ENCODE peak calls at places on chromosomes 16 and 17, in six cellular contexts. P, Y, I, O, J and D are unnamed samples.

GRCh38 chr17:5419959-5420653 is at the start of gene RPAIN:
- DNase-seq in P (peak; percentile 92), Y (peak; percentile 95), I (peak; percentile 87), O (peak; percentile 8), J (peak; percentile 80), D (peak; percentile 87)

GRCh38 chr17:49482144-49482817 is 12.8 kb upstream of the NGFR start:
- DNase-seq in P (no peak), Y (no peak), I (no peak), O (peak; percentile 30), J (no peak), D (no peak)

GRCh38 chr16:61923629-61924028 is 112.6 kb downstream of the CDH8 start:
- DNase-seq in P (no peak), Y (no peak), I (no peak), O (no peak), J (no peak), D (no peak)

GRCh38 chr17:74192950-74193781 is 10.3 kb upstream of the RPL38 start:
- DNase-seq in P (no peak), Y (no peak), I (peak; percentile 55), O (peak; percentile 86), J (no peak), D (no peak)

GRCh38 chr16:1159973-1160772 is 7.3 kb downstream of the CACNA1H start:
- DNase-seq in P (no peak), Y (no peak), I (peak; percentile 46), O (peak; percentile 4), J (no peak), D (no peak)

GRCh38 chr16:87970206-87970605 is 19.0 kb downstream of the BANP start:
- DNase-seq in P (no peak), Y (no peak), I (no peak), O (no peak), J (no peak), D (no peak)

GRCh38 chr17:68961204-68961893 is 6.2 kb upstream of the ABCA8 start:
- DNase-seq in P (peak; percentile 3), Y (no peak), I (peak; percentile 52), O (no peak), J (no peak), D (no peak)

GRCh38 chr17:6857336-6857735 is 25.8 kb upstream of the TEKT1 start:
- DNase-seq in P (no peak), Y (no peak), I (no peak), O (no peak), J (no peak), D (no peak)

GRCh38 chr16:80323808-80324195 is 217.0 kb upstream of the DYNLRB2 start:
- DNase-seq in P (no peak), Y (no peak), I (no peak), O (no peak), J (no peak), D (no peak)

GRCh38 chr16:77290451-77291110 is 91.4 kb downstream of the SYCE1L start:
- DNase-seq in P (no peak), Y (no peak), I (no peak), O (peak; percentile 79), J (no peak), D (no peak)

GRCh38 chr16:8963825-8964441 is at the start of gene USP7:
- DNase-seq in P (peak; percentile 96), Y (peak; percentile 78), I (peak; percentile 88), O (peak; percentile 72), J (peak; percentile 83), D (peak; percentile 97)

GRCh38 chr17:82668631-82669099 is 20.4 kb upstream of the WDR45B start:
- DNase-seq in P (peak; percentile 71), Y (peak; percentile 84), I (peak; percentile 45), O (peak; percentile 22), J (peak; percentile 57), D (peak; percentile 85)

GRCh38 chr17:6666077-6666521 is 14.5 kb downstream of the C17orf100 start:
- DNase-seq in P (peak; percentile 79), Y (peak; percentile 90), I (peak; percentile 53), O (peak; percentile 80), J (peak; percentile 65), D (peak; percentile 78)

GRCh38 chr17:51608251-51608933 is 348.0 kb downstream of the UTP18 start:
- DNase-seq in P (no peak), Y (no peak), I (no peak), O (no peak), J (no peak), D (no peak)

GRCh38 chr16:75647138-75647491 is 350 bp downstream of the KARS1 start:
- DNase-seq in P (no peak), Y (no peak), I (no peak), O (no peak), J (no peak), D (no peak)

GRCh38 chr17:79915850-79916430 is 76.7 kb upstream of the CBX4 start:
- DNase-seq in P (peak; percentile 41), Y (peak; percentile 82), I (no peak), O (peak; percentile 36), J (no peak), D (no peak)

GRCh38 chr16:77297996-77298637 is 98.9 kb downstream of the SYCE1L start:
- DNase-seq in P (no peak), Y (no peak), I (no peak), O (peak; percentile 28), J (no peak), D (no peak)

GRCh38 chr17:66707051-66707450 is 127.9 kb upstream of the CACNG5 start:
- DNase-seq in P (no peak), Y (no peak), I (no peak), O (peak; percentile 82), J (peak; percentile 30), D (no peak)

GRCh38 chr17:63483038-63483437 is 6.2 kb downstream of the ACE start:
- DNase-seq in P (no peak), Y (no peak), I (no peak), O (no peak), J (no peak), D (no peak)

GRCh38 chr16:71205482-71206131 is 24.9 kb downstream of the HYDIN start:
- DNase-seq in P (no peak), Y (no peak), I (no peak), O (no peak), J (no peak), D (no peak)

GRCh38 chr16:81036751-81037350 is 1.2 kb downstream of the ATMIN start:
- DNase-seq in P (peak; percentile 42), Y (no peak), I (no peak), O (peak; percentile 34), J (no peak), D (no peak)

DNA sequence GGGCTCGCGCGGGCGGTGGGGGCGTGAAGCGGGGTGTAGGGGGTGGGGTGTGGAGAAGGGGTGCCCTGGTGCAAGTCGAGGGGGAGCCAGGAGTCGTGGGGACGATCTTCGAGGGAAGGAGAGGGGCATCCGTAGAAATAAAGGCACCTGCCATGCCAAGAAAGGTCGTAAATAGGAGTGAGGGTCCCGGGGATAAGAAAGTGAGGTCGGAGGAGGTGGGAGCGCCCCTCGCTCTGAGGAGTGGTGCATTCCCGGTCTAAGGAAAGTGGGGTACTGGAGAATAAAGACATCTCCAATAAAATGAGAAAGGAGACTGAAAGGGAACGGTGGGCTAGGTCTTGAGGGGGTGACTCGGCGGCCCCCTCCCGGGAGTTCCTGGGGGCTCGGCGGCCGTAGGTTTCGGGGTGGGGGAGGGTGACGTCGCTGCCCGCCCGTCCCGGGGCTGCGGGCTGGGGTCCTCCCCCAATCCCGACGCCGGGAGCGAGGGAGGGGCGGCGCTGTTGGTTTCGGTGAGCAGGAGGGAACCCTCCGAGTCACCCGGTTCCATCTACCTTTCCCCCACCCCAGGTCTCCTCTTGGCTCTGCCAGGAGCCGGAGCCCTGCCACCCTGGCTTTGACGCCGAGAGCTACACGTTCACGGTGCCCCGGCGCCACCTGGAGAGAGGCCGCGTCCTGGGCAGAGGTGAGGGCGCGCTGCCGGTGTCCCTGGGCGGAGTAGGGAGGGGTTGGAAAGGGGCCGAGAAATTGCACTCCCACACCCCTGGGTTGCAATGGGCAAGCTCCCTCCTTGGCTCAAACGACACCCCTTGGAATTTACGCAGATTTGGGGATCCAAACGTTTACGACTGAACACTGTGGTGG is 868 bp downstream of the CDH1 start:
- DNase-seq in P (no peak), Y (peak; percentile 73), I (no peak), O (peak; percentile 45), J (no peak), D (no peak)
- TF ChIP-seq CTCF in P (no peak), Y (peak; percentile 42), I (no peak), O (peak; percentile 53), J (no peak), D (no peak)

DNA sequence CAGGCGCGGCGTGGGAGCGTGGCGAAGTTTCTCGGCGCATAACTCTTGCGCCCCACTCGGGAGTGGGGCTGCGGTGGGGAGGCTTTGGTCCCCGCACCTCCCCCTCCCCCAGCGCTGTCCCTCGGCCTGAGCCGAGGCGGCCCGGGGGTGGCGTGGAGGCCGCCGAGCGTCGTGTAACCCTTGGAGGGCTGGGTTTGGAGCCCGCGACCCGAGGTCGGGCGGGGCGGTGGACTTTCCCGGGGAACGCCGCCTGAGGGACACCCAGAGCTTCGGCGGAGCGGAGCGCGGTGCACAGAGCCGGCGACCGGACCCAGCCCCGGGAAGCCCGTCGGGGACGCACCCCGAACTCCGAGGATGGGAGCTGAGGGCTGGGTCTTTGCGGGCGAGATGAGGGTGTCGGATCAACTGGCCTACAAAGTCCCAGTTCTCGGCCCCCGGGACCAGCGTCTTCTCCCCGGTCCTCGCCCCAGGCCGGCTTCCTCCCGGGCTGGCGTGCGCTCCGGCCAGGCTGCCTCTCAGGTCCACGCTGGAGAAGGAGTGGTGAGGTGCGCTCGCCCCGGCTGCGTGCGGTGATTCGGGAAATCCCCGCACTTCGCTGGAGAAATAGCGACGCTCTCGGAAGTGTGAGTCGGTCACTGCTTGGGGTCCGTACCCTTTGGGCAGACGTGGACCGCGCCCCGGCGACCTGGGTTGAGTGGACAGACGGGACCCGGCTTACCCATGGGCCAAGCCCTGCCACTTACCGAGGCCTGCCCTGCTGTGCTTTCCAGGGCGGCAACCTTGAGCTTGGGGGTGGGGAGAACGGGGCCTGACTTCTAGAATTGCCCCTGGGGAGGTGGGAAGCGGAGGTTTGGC is 168.4 kb downstream of the RAB11FIP4 start:
- DNase-seq in P (no peak), Y (no peak), I (no peak), O (no peak), J (no peak), D (no peak)
- TF ChIP-seq CTCF in P (no peak), Y (no peak), I (no peak), O (no peak), J (no peak), D (no peak)

GRCh38 chr16:56603589-56603988 is 4.8 kb upstream of the MT2A start:
- DNase-seq in P (peak; percentile 25), Y (peak; percentile 67), I (peak; percentile 85), O (peak; percentile 47), J (no peak), D (no peak)
- TF ChIP-seq CTCF in P (peak; percentile 6), Y (peak; percentile 52), I (peak; percentile 70), O (peak; percentile 65), J (peak; percentile 58), D (no peak)

DNA sequence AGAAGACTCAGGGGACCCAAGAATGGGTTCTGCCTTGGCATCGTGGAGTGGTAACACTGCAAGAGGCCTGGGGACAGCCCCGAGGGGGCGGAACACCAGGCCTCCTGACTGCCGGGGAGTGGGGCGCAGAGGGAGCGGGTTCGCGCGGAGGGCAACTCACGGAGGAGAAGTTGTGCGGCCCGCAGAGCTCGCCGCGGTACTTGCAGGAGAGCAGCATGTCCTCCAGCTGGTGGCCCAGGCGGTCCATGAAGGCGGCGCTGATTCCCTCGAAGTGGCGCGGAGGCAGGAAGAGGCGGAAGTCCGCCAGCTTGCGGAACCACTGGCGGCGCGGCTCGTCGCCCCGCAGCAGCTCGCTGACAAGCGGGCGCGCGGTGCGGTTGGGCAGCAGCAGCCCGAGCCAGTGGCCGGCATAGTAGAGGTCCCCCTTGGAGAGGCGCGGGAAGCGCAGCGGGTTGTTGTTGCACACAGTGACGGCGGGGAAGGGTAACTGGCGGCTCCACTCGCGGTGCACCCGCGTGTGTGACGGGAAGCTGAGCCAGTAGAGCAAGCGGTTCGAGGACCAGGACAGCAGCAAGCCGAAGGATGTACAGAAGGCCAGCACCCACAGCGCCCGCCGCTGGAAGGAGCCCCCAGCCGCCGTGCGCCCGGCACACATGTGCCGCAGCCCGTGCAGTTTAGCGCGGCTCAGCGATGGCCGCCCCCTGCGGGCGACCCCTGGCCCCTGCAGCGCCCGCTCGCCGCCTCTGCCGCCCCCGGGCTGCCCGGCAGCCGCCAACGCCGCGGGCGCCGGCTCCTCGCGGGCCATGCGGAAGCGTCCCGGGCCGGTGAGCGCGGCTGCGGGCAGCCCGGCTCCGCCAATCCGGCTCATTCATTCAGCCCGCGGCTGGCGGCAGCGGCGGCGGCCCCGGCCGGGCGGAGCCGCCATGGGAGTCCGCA is 1.6 kb downstream of the ASIC2 start:
- DNase-seq in P (no peak), Y (peak; percentile 26), I (no peak), O (no peak), J (peak; percentile 14), D (peak; percentile 30)
- TF ChIP-seq CTCF in P (no peak), Y (peak; percentile 34), I (no peak), O (peak; percentile 7), J (peak; percentile 32), D (no peak)